ENCODE peak calls at places on chromosome 11, in six cellular contexts. K is SJSA1, Y is fibroblast of villous mesenchyme, J is GM12865, N is bronchial epithelial cell, A is tibial artery. R is an unnamed sample.

GRCh38 chr11:118434553-118435232 is 1.6 kb upstream of the KMT2A start:
- DNase-seq in K (no peak), J (peak; percentile 28), A (peak; percentile 68), Y (peak; percentile 49), N (no peak), R (no peak)

GRCh38 chr11:469684-470667 is 19.9 kb downstream of the PTDSS2 start:
- DNase-seq in A (peak; percentile 90), K (peak; percentile 40), Y (peak; percentile 94), J (no peak), N (peak; percentile 46), R (no peak)

GRCh38 chr11:65575568-65576231 is at the start of gene EHBP1L1:
- DNase-seq in Y (peak; percentile 53), K (peak; percentile 81), A (peak; percentile 91), N (peak; percentile 61), J (peak; percentile 87), R (no peak)

GRCh38 chr11:108117746-108118371 is 3.5 kb upstream of the ACAT1 start:
- DNase-seq in Y (peak; percentile 67), K (peak; percentile 5), N (peak; percentile 61), J (peak; percentile 62), A (no peak), R (peak; percentile 52)

GRCh38 chr11:60633645-60634044 is 65.8 kb upstream of the MS4A8 start:
- DNase-seq in A (no peak), J (peak; percentile 75), N (no peak), Y (no peak), K (no peak), R (peak; percentile 61)

GRCh38 chr11:62445314-62445740 is 26.5 kb downstream of the SCGB1A1 start:
- DNase-seq in Y (peak; percentile 33), A (no peak), K (peak; percentile 79), N (no peak), J (no peak), R (no peak)

GRCh38 chr11:12077535-12078280 is 32.7 kb upstream of the MICAL2 start:
- DNase-seq in A (no peak), Y (no peak), N (peak; percentile 83), J (no peak), K (peak; percentile 37), R (no peak)

GRCh38 chr11:91305402-91305801 is 919.2 kb upstream of the FAT3 start:
- DNase-seq in K (no peak), A (no peak), N (no peak), J (no peak), Y (no peak), R (no peak)

GRCh38 chr11:29025001-29025400 is 916.8 kb downstream of the METTL15 start:
- DNase-seq in Y (no peak), A (no peak), J (no peak), K (no peak), N (peak; percentile 68), R (no peak)

GRCh38 chr11:8833568-8834275 is 77.3 kb upstream of the AKIP1 start:
- DNase-seq in A (no peak), N (peak; percentile 84), Y (peak; percentile 79), J (peak; percentile 30), K (no peak), R (no peak)

GRCh38 chr11:111308140-111308539 is 9.8 kb downstream of the POU2AF3 start:
- DNase-seq in Y (no peak), N (no peak), K (no peak), A (no peak), J (no peak), R (no peak)

GRCh38 chr11:84819128-84819527 is 808.0 kb downstream of the DLG2 start:
- DNase-seq in J (no peak), A (no peak), N (peak; percentile 38), Y (no peak), K (no peak), R (peak; percentile 29)

GRCh38 chr11:22347857-22348496 is 9.8 kb downstream of the SLC17A6 start:
- DNase-seq in J (no peak), Y (no peak), N (no peak), A (no peak), K (no peak), R (no peak)

GRCh38 chr11:70448983-70449567 is 50.7 kb downstream of the CTTN start:
- DNase-seq in K (no peak), J (no peak), A (no peak), N (no peak), Y (no peak), R (no peak)

GRCh38 chr11:82356316-82356715 is 377.3 kb downstream of the FAM181B start:
- DNase-seq in J (no peak), A (no peak), K (no peak), Y (no peak), N (no peak), R (no peak)

GRCh38 chr11:120029321-120029720 is 108.6 kb downstream of the TRIM29 start:
- DNase-seq in A (no peak), J (no peak), N (no peak), K (no peak), Y (no peak), R (no peak)

GRCh38 chr11:64642418-64642735 is 51.4 kb downstream of the SLC22A12 start:
- DNase-seq in K (no peak), J (no peak), Y (no peak), N (no peak), A (no peak), R (no peak)

GRCh38 chr11:71452354-71453020 is 516 bp upstream of the NADSYN1 start:
- DNase-seq in J (peak; percentile 73), K (no peak), N (peak; percentile 39), Y (peak; percentile 33), A (peak; percentile 84), R (peak; percentile 70)

GRCh38 chr11:78213526-78214330 is 25.0 kb downstream of the USP35 start:
- DNase-seq in A (peak; percentile 51), N (no peak), J (no peak), K (no peak), Y (no peak), R (peak; percentile 39)

GRCh38 chr11:44944181-44944852 is 6.4 kb downstream of the TP53I11 start:
- DNase-seq in J (no peak), Y (no peak), K (no peak), A (no peak), N (no peak), R (no peak)

GRCh38 chr11:130323452-130324448 is 9.0 kb upstream of the ZBTB44 start:
- DNase-seq in Y (peak; percentile 40), K (no peak), N (peak; percentile 58), J (no peak), A (no peak), R (no peak)

GRCh38 chr11:76669901-76670474 is 559 bp downstream of the LRRC32 start:
- DNase-seq in J (no peak), Y (peak; percentile 87), K (peak; percentile 67), N (no peak), A (peak; percentile 87), R (no peak)

GRCh38 chr11:76672431-76673163 is 2.0 kb upstream of the LRRC32 start:
- DNase-seq in Y (no peak), J (peak; percentile 85), K (no peak), N (no peak), A (no peak), R (peak; percentile 39)

GRCh38 chr11:76671626-76672309 is 1.2 kb upstream of the LRRC32 start:
- DNase-seq in K (no peak), N (no peak), Y (no peak), J (no peak), A (no peak), R (no peak)

GRCh38 chr11:76671236-76671590 is 666 bp upstream of the LRRC32 start:
- DNase-seq in J (no peak), Y (no peak), A (no peak), N (no peak), K (no peak), R (no peak)

DNA sequence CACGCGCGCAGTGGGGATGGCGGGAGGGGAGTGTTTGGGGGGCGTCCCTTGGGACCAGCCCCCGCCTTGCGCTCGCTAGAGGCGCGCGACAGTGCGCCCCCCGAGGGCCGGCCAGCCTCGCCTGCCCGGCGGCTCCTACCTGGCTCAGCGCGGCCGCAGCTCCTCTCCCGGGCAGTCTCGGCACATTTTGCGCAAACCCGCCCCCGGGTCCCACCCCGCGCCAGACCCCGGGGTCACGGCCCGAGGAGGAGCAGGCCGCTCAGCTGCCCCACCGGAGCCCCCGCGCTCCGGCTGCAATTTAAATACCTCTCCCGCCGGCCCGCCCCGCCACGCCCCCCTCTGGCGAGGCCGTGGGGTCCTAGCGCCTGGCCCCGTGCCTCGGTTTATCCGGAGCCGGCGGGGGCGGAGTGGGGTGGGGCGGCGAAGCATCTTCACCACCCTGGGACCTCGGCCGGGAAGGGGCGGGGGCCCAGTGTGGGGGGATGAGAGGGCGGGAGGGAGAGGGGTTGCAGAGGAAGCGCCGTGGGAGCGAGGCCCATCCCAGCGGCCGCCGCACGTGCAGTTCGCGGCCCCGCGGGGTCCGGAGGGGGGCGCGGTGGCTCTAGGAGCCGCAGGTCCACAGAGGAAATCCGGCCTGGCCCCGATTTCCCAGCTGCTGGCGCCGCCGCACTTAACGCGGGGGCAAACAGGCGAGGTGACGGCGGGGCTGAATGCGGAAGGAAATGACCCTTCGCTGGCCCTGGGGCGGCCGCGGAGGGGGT is at the start of gene LRRC32:
- DNase-seq in N (no peak), J (peak; percentile 46), K (no peak), Y (no peak), A (peak; percentile 84), R (no peak)
- H3K4me3 ChIP-seq in N (peak within 1 kb of the TSS; percentile 40), J (peak within 1 kb of the TSS; percentile 49), K (peak within 1 kb of the TSS; percentile 41), Y (peak within 1 kb of the TSS; percentile 69), A (peak within 1 kb of the TSS; percentile 91), R (peak within 1 kb of the TSS; percentile 5)

GRCh38 chr11:86949995-86950993 is 4.9 kb downstream of the FZD4 start:
- DNase-seq in N (no peak), K (no peak), Y (peak; percentile 86), J (no peak), A (no peak), R (no peak)
- H3K4me3 ChIP-seq in N (no peak overlapping the region), K (no peak overlapping the region), Y (peak overlapping the region; percentile 23), J (no peak overlapping the region), A (peak overlapping the region; percentile 88), R (no peak overlapping the region)

GRCh38 chr11:7576671-7577225 is 62.9 kb downstream of the PPFIBP2 start:
- DNase-seq in Y (peak; percentile 60), J (no peak), K (peak; percentile 22), N (no peak), A (peak; percentile 85), R (no peak)

GRCh38 chr11:7575841-7576451 is 62.1 kb downstream of the PPFIBP2 start:
- DNase-seq in K (peak; percentile 74), Y (no peak), A (peak; percentile 70), J (peak; percentile 59), N (peak; percentile 44), R (peak; percentile 84)

GRCh38 chr11:7577883-7578242 is 64.1 kb downstream of the PPFIBP2 start:
- DNase-seq in N (peak; percentile 51), A (no peak), K (peak; percentile 44), Y (no peak), J (no peak), R (peak; percentile 82)

GRCh38 chr11:7578276-7578955 is 64.6 kb downstream of the PPFIBP2 start:
- DNase-seq in N (no peak), J (no peak), K (no peak), A (no peak), Y (no peak), R (no peak)

GRCh38 chr11:7577226-7577882 is 63.6 kb downstream of the PPFIBP2 start:
- DNase-seq in Y (no peak), K (peak; percentile 45), N (no peak), J (no peak), A (peak; percentile 84), R (no peak)
- H3K4me3 ChIP-seq in Y (peak overlapping the region; percentile 29), K (peak overlapping the region; percentile 22), N (no peak overlapping the region), J (no peak overlapping the region), A (peak overlapping the region; percentile 49), R (peak overlapping the region; percentile 30)

DNA sequence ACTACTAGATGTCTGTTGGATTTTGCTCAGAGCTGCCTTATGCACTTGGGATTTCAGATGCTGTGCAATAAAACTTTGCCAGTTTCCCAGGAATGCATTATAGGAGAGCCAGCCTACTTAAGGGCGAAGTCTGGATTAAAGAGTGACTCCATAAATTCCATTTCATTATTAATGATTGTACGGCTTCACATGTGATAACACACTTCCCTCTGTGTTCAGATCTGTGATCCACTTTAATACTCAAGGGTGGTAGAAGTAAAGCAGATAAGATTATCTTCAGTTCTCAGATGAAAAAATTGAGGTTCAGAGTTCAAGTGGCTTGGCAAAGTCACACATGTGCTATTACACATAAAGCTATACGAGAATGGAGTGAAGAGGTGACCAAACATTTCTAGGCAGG is 110.2 kb downstream of the C11orf91 start:
- DNase-seq in K (no peak), A (no peak), J (no peak), N (no peak), Y (no peak), R (no peak)
- H3K4me3 ChIP-seq in K (no peak overlapping the region), A (no peak overlapping the region), J (no peak overlapping the region), N (no peak overlapping the region), Y (no peak overlapping the region), R (no peak overlapping the region)

R was measured in Jurkat, Clone E6-1.